ENCODE peak calls at places on chromosomes 3 and 15, in nine cellular contexts. D is left ventricle myocardium inferior; Y is stimulated activated CD8-positive, alpha-beta memory T cell treated with anti-CD3 and anti-CD28 coated beads, Interleukin-12 subunit alpha, Interleukin-12 subunit beta, amount 100 ng/mL, for 4 hours; K is colonic mucosa; Q is stimulated activated naive CD4-positive, alpha-beta T cell; H is dorsolateral prefrontal cortex; X is AG20443; Z is ELR; T is activated CD8-positive, alpha-beta memory T cell treated with anti-CD3 and anti-CD28 coated beads, Interleukin-2, amount 50 U/mL, for 48 hours. J is an unnamed sample.

GRCh38 chr3:79534732-79535131 is 233.1 kb downstream of the ROBO1 start:
- DNase-seq in D (no peak), Y (no peak), K (no peak), Q (no peak), H (no peak), X (no peak), Z (peak), T (no peak), J (no peak)

GRCh38 chr3:150314248-150315027 is 93.7 kb upstream of the TSC22D2 start:
- DNase-seq in D (no peak), Y (no peak), K (peak), Q (no peak), H (no peak), X (no peak), Z (no peak), T (no peak), J (no peak)

GRCh38 chr3:49794431-49794830 is 5.2 kb downstream of the CDHR4 start:
- DNase-seq in D (peak), Y (no peak), K (no peak), Q (no peak), H (no peak), X (no peak), Z (no peak), T (no peak), J (no peak)

GRCh38 chr3:153055217-153055616 is 106.8 kb upstream of the RAP2B start:
- DNase-seq in D (no peak), Y (no peak), K (no peak), Q (no peak), H (no peak), X (no peak), Z (no peak), T (no peak), J (no peak)

GRCh38 chr3:63967675-63968611 is 55.4 kb downstream of the PSMD6 start:
- DNase-seq in D (peak), Y (no peak), K (peak), Q (peak), H (no peak), X (peak), Z (peak), T (no peak), J (peak)

GRCh38 chr15:66573719-66574641 is 8.2 kb upstream of the LCTL start:
- DNase-seq in D (no peak), Y (no peak), K (no peak), Q (no peak), H (no peak), X (peak), Z (no peak), T (no peak), J (peak)

GRCh38 chr3:14452676-14453367 is 50.4 kb downstream of the SLC6A6 start:
- DNase-seq in D (peak), Y (no peak), K (peak), Q (no peak), H (peak), X (peak), Z (peak), T (no peak), J (peak)

GRCh38 chr3:100402150-100402706 is 889 bp downstream of the LNP1 start:
- DNase-seq in D (no peak), Y (no peak), K (no peak), Q (no peak), H (no peak), X (peak), Z (peak), T (no peak), J (peak)

GRCh38 chr15:77118787-77119410 is 48.0 kb upstream of the TSPAN3 start:
- DNase-seq in D (no peak), Y (no peak), K (peak), Q (peak), H (no peak), X (peak), Z (peak), T (no peak), J (peak)

GRCh38 chr15:100972975-100973350 is 53.8 kb downstream of the LRRK1 start:
- DNase-seq in D (no peak), Y (no peak), K (no peak), Q (no peak), H (no peak), X (no peak), Z (no peak), T (no peak), J (no peak)

GRCh38 chr15:47184405-47185221 is 532.7 kb upstream of the SEMA6D start:
- DNase-seq in D (peak), Y (no peak), K (no peak), Q (no peak), H (no peak), X (peak), Z (no peak), T (no peak), J (peak)

GRCh38 chr3:180981912-180982311 is 7.6 kb downstream of the DNAJC19 start:
- DNase-seq in D (no peak), Y (no peak), K (no peak), Q (no peak), H (no peak), X (no peak), Z (no peak), T (no peak), J (no peak)

GRCh38 chr3:24149032-24149431 is 203.9 kb downstream of the NR1D2 start:
- DNase-seq in D (no peak), Y (no peak), K (no peak), Q (no peak), H (no peak), X (no peak), Z (no peak), T (no peak), J (no peak)

GRCh38 chr15:57118013-57118799 is 199.8 kb downstream of the TCF12 start:
- DNase-seq in D (no peak), Y (no peak), K (no peak), Q (no peak), H (no peak), X (no peak), Z (peak), T (no peak), J (peak)

GRCh38 chr3:127675651-127676391 is 3.1 kb downstream of the ABTB1 start:
- DNase-seq in D (peak), Y (no peak), K (no peak), Q (no peak), H (peak), X (no peak), Z (no peak), T (no peak), J (no peak)

GRCh38 chr3:52315977-52316764 is at the start of gene DNAH1:
- DNase-seq in D (no peak), Y (no peak), K (no peak), Q (no peak), H (no peak), X (no peak), Z (no peak), T (no peak), J (no peak)

GRCh38 chr3:133535971-133536634 is 37.4 kb upstream of the CDV3 start:
- DNase-seq in D (no peak), Y (no peak), K (peak), Q (no peak), H (no peak), X (peak), Z (peak), T (no peak), J (peak)

GRCh38 chr3:46829699-46830208 is 33.5 kb downstream of the MYL3 start:
- DNase-seq in D (no peak), Y (no peak), K (no peak), Q (no peak), H (no peak), X (no peak), Z (no peak), T (peak), J (no peak)

GRCh38 chr3:64668582-64669510 is 19.0 kb downstream of the ADAMTS9 start:
- DNase-seq in D (no peak), Y (no peak), K (no peak), Q (no peak), H (no peak), X (no peak), Z (no peak), T (no peak), J (no peak)

GRCh38 chr3:129114455-129114854 is 7.1 kb downstream of the RAB43 start:
- DNase-seq in D (no peak), Y (no peak), K (no peak), Q (no peak), H (no peak), X (no peak), Z (no peak), T (no peak), J (no peak)

GRCh38 chr15:86611392-86612040 is 531.8 kb downstream of the AGBL1 start:
- DNase-seq in D (no peak), Y (no peak), K (no peak), Q (no peak), H (no peak), X (peak), Z (peak), T (no peak), J (peak)

GRCh38 chr3:183038764-183039163 is 58.4 kb upstream of the DCUN1D1 start:
- DNase-seq in D (no peak), Y (no peak), K (no peak), Q (no peak), H (no peak), X (no peak), Z (no peak), T (no peak), J (no peak)

GRCh38 chr15:27418729-27419128 is 447.7 kb downstream of the GABRG3 start:
- DNase-seq in D (no peak), Y (no peak), K (no peak), Q (no peak), H (no peak), X (no peak), Z (no peak), T (no peak), J (no peak)

GRCh38 chr3:23856286-23856685 is 50.5 kb downstream of the UBE2E1 start:
- DNase-seq in D (no peak), Y (no peak), K (no peak), Q (no peak), H (no peak), X (no peak), Z (no peak), T (no peak), J (peak)

GRCh38 chr15:27235689-27236088 is 264.7 kb downstream of the GABRG3 start:
- DNase-seq in D (no peak), Y (no peak), K (no peak), Q (no peak), H (no peak), X (no peak), Z (no peak), T (no peak), J (no peak)

GRCh38 chr3:196771067-196771466 is 31.4 kb downstream of the PAK2 start:
- DNase-seq in D (no peak), Y (no peak), K (no peak), Q (no peak), H (no peak), X (no peak), Z (no peak), T (no peak), J (no peak)

GRCh38 chr3:171971919-171972526 is 67.4 kb upstream of the FNDC3B start:
- DNase-seq in D (no peak), Y (no peak), K (no peak), Q (no peak), H (no peak), X (no peak), Z (no peak), T (no peak), J (peak)

GRCh38 chr3:180048840-180049239 is 12.1 kb upstream of the PEX5L start:
- DNase-seq in D (no peak), Y (no peak), K (no peak), Q (no peak), H (no peak), X (no peak), Z (no peak), T (no peak), J (no peak)

GRCh38 chr15:49769225-49769624 is 148.4 kb downstream of the DTWD1 start:
- DNase-seq in D (no peak), Y (no peak), K (no peak), Q (no peak), H (no peak), X (no peak), Z (no peak), T (no peak), J (no peak)

GRCh38 chr3:52490938-52491526 is 4.1 kb upstream of the STAB1 start:
- DNase-seq in D (peak), Y (no peak), K (no peak), Q (no peak), H (no peak), X (no peak), Z (peak), T (no peak), J (no peak)

GRCh38 chr3:184380627-184381260 is 890 bp downstream of the CHRD start:
- DNase-seq in D (no peak), Y (no peak), K (no peak), Q (no peak), H (no peak), X (peak), Z (no peak), T (no peak), J (no peak)

GRCh38 chr3:153052096-153052460 is 109.9 kb upstream of the RAP2B start:
- DNase-seq in D (no peak), Y (no peak), K (peak), Q (no peak), H (no peak), X (peak), Z (peak), T (no peak), J (peak)

GRCh38 chr3:17833786-17834559 is 91.5 kb upstream of the TBC1D5 start:
- DNase-seq in D (no peak), Y (no peak), K (no peak), Q (no peak), H (no peak), X (no peak), Z (no peak), T (no peak), J (no peak)

GRCh38 chr3:39408493-39409372 is 2.2 kb downstream of the RPSA start:
- DNase-seq in D (no peak), Y (no peak), K (no peak), Q (no peak), H (no peak), X (no peak), Z (no peak), T (no peak), J (no peak)

GRCh38 chr15:47363653-47364052 is 353.7 kb upstream of the SEMA6D start:
- DNase-seq in D (no peak), Y (no peak), K (no peak), Q (no peak), H (no peak), X (no peak), Z (no peak), T (no peak), J (no peak)

GRCh38 chr3:45689787-45690145 is 570 bp downstream of the SACM1L start:
- DNase-seq in D (no peak), Y (no peak), K (no peak), Q (peak), H (no peak), X (no peak), Z (no peak), T (no peak), J (peak)

GRCh38 chr15:60223161-60223560 is 174.6 kb downstream of the ANXA2 start:
- DNase-seq in D (no peak), Y (no peak), K (no peak), Q (no peak), H (no peak), X (no peak), Z (no peak), T (no peak), J (no peak)

GRCh38 chr15:78979456-78980320 is 34.8 kb upstream of the CTSH start:
- DNase-seq in D (peak), Y (no peak), K (peak), Q (no peak), H (no peak), X (peak), Z (peak), T (no peak), J (peak)

GRCh38 chr3:182909318-182910040 is 70.9 kb downstream of the DCUN1D1 start:
- DNase-seq in D (no peak), Y (no peak), K (no peak), Q (no peak), H (no peak), X (peak), Z (peak), T (no peak), J (peak)